ENCODE peak calls at places on chromosomes 4 and X, in six cellular contexts. H is mesothelial cell of epicardium; F is neural progenitor cell; I is effector CD4-positive, alpha-beta T cell; S is COR-L47; D is HEK293T. Z is an unnamed sample.

GRCh38 chr4:20916106-20916505 is 215.8 kb downstream of the PACRGL start:
- DNase-seq in H (no peak), F (no peak), I (no peak), S (no peak), D (no peak), Z (no peak)

GRCh38 chr4:25098964-25099843 is 61.0 kb downstream of the SEPSECS start:
- DNase-seq in H (peak; percentile 49), F (no peak), I (no peak), S (peak; percentile 44), D (no peak), Z (peak; percentile 61)

GRCh38 chr4:84878090-84878489 is 88.4 kb downstream of the WDFY3 start:
- DNase-seq in H (no peak), F (no peak), I (no peak), S (no peak), D (no peak), Z (no peak)

GRCh38 chr4:28073860-28074555 is 1213.4 kb downstream of the STIM2 start:
- DNase-seq in H (no peak), F (peak; percentile 7), I (no peak), S (no peak), D (no peak), Z (no peak)

GRCh38 chr4:74217365-74217764 is 59.4 kb downstream of the MTHFD2L start:
- DNase-seq in H (no peak), F (no peak), I (no peak), S (no peak), D (no peak), Z (peak; percentile 18)

GRCh38 chr4:38747629-38748028 is 35.2 kb downstream of the TLR10 start:
- DNase-seq in H (no peak), F (no peak), I (no peak), S (no peak), D (no peak), Z (no peak)

GRCh38 chrX:126723881-126724280 is 95.6 kb upstream of the PRR32 start:
- DNase-seq in H (no peak), F (no peak), I (no peak), S (no peak), D (peak; percentile 5), Z (no peak)

GRCh38 chr4:38654273-38654672 is 9.7 kb upstream of the KLF3 start:
- DNase-seq in H (no peak), F (no peak), I (peak; percentile 36), S (no peak), D (no peak), Z (no peak)

GRCh38 chr4:184455299-184455698 is 19.1 kb downstream of the IRF2 start:
- DNase-seq in H (no peak), F (no peak), I (no peak), S (no peak), D (no peak), Z (no peak)

GRCh38 chr4:186695392-186695791 is 28.3 kb downstream of the FAT1 start:
- DNase-seq in H (no peak), F (no peak), I (no peak), S (no peak), D (no peak), Z (no peak)

GRCh38 chr4:107379054-107379869 is 340.8 kb downstream of the PAPSS1 start:
- DNase-seq in H (no peak), F (no peak), I (no peak), S (peak; percentile 13), D (no peak), Z (no peak)

GRCh38 chrX:43002526-43003203 is 224.7 kb upstream of the PPP1R2C start:
- DNase-seq in H (no peak), F (no peak), I (no peak), S (no peak), D (no peak), Z (no peak)

GRCh38 chrX:4379071-4379470 is 665.6 kb upstream of the PRKX start:
- DNase-seq in H (no peak), F (no peak), I (no peak), S (no peak), D (no peak), Z (no peak)

GRCh38 chrX:68708503-68709290 is 61.2 kb downstream of the STARD8 start:
- DNase-seq in H (no peak), F (peak; percentile 52), I (no peak), S (no peak), D (no peak), Z (no peak)

GRCh38 chr4:16082424-16083216 is 1.2 kb downstream of the PROM1 start:
- DNase-seq in H (peak; percentile 83), F (peak; percentile 95), I (no peak), S (peak; percentile 74), D (peak; percentile 15), Z (no peak)

GRCh38 chrX:17435476-17435875 is 60.5 kb downstream of the NHS start:
- DNase-seq in H (no peak), F (peak; percentile 75), I (no peak), S (no peak), D (no peak), Z (no peak)

GRCh38 chr4:155445306-155445705 is 68.5 kb upstream of the MAP9 start:
- DNase-seq in H (no peak), F (no peak), I (no peak), S (no peak), D (no peak), Z (no peak)

GRCh38 chrX:11427082-11428033 is 134.1 kb downstream of the AMELX start:
- DNase-seq in H (no peak), F (peak; percentile 55), I (no peak), S (no peak), D (no peak), Z (no peak)

Z was measured in T1000.